ENCODE peak calls at places on chromosomes 6 and 20, in four cellular contexts. One of them, this sample, is unnamed.

GRCh38 chr6:25745836-25746235 is 8.7 kb upstream of the SLC17A4 start:
- DNase-seq in AG04450: no peak
- DNase-seq in astrocyte: no peak
- DNase-seq in cardiac fibroblast: no peak
- DNase-seq in this sample: no peak

GRCh38 chr20:19382371-19382770 is 169.9 kb downstream of the SLC24A3 start:
- DNase-seq in AG04450: no peak
- DNase-seq in astrocyte: no peak
- DNase-seq in cardiac fibroblast: no peak
- DNase-seq in this sample: no peak

GRCh38 chr20:62926229-62927127 is at the start of gene DIDO1:
- DNase-seq in AG04450: peak
- DNase-seq in astrocyte: peak
- DNase-seq in cardiac fibroblast: peak
- DNase-seq in this sample: peak

GRCh38 chr6:44451803-44452690 is 64.5 kb downstream of the CDC5L start:
- DNase-seq in AG04450: no peak
- DNase-seq in astrocyte: no peak
- DNase-seq in cardiac fibroblast: peak
- DNase-seq in this sample: peak

GRCh38 chr6:160430741-160431140 is 82.6 kb downstream of the SLC22A3 start:
- DNase-seq in AG04450: no peak
- DNase-seq in astrocyte: no peak
- DNase-seq in cardiac fibroblast: no peak
- DNase-seq in this sample: no peak

GRCh38 chr6:3671382-3671781 is 80.1 kb downstream of the PXDC1 start:
- DNase-seq in AG04450: no peak
- DNase-seq in astrocyte: no peak
- DNase-seq in cardiac fibroblast: no peak
- DNase-seq in this sample: no peak

GRCh38 chr6:11710221-11710836 is 68.3 kb downstream of the ADTRP start:
- DNase-seq in AG04450: no peak
- DNase-seq in astrocyte: no peak
- DNase-seq in cardiac fibroblast: no peak
- DNase-seq in this sample: no peak

GRCh38 chr6:158068893-158069799 is 87.5 kb downstream of the SYNJ2 start:
- DNase-seq in AG04450: no peak
- DNase-seq in astrocyte: peak
- DNase-seq in cardiac fibroblast: peak
- DNase-seq in this sample: peak

GRCh38 chr6:131980791-131981623 is 29.8 kb upstream of the CCN2 start:
- DNase-seq in AG04450: no peak
- DNase-seq in astrocyte: no peak
- DNase-seq in cardiac fibroblast: peak
- DNase-seq in this sample: peak

GRCh38 chr6:37615564-37616340 is 81.9 kb downstream of the MDGA1 start:
- DNase-seq in AG04450: no peak
- DNase-seq in astrocyte: peak
- DNase-seq in cardiac fibroblast: peak
- DNase-seq in this sample: no peak

GRCh38 chr6:6699741-6700367 is 111.3 kb downstream of the LY86 start:
- DNase-seq in AG04450: peak
- DNase-seq in astrocyte: peak
- DNase-seq in cardiac fibroblast: peak
- DNase-seq in this sample: peak

GRCh38 chr6:1535295-1535694 is 74.4 kb upstream of the FOXC1 start:
- DNase-seq in AG04450: no peak
- DNase-seq in astrocyte: peak
- DNase-seq in cardiac fibroblast: peak
- DNase-seq in this sample: peak

GRCh38 chr20:37223053-37223452 is 38.6 kb downstream of the GHRH start:
- DNase-seq in AG04450: peak
- DNase-seq in astrocyte: peak
- DNase-seq in cardiac fibroblast: peak
- DNase-seq in this sample: peak

GRCh38 chr6:69937402-69938131 is 71.2 kb downstream of the COL19A1 start:
- DNase-seq in AG04450: no peak
- DNase-seq in astrocyte: no peak
- DNase-seq in cardiac fibroblast: no peak
- DNase-seq in this sample: no peak

GRCh38 chr20:1287306-1287705 is 21.2 kb downstream of the SNPH start:
- DNase-seq in AG04450: no peak
- DNase-seq in astrocyte: no peak
- DNase-seq in cardiac fibroblast: no peak
- DNase-seq in this sample: no peak

GRCh38 chr6:116090251-116090650 is 10.4 kb upstream of the NT5DC1 start:
- DNase-seq in AG04450: no peak
- DNase-seq in astrocyte: no peak
- DNase-seq in cardiac fibroblast: no peak
- DNase-seq in this sample: no peak

GRCh38 chr6:52136934-52137467 is 49.2 kb upstream of the IL17A start:
- DNase-seq in AG04450: no peak
- DNase-seq in astrocyte: no peak
- DNase-seq in cardiac fibroblast: no peak
- DNase-seq in this sample: no peak

GRCh38 chr6:56387621-56388413 is 140.4 kb upstream of the COL21A1 start:
- DNase-seq in AG04450: no peak
- DNase-seq in astrocyte: no peak
- DNase-seq in cardiac fibroblast: no peak
- DNase-seq in this sample: peak

GRCh38 chr20:7610681-7611080 is 329.6 kb downstream of the HAO1 start:
- DNase-seq in AG04450: no peak
- DNase-seq in astrocyte: no peak
- DNase-seq in cardiac fibroblast: no peak
- DNase-seq in this sample: no peak

GRCh38 chr6:159833556-159833955 is 33.5 kb downstream of the PNLDC1 start:
- DNase-seq in AG04450: no peak
- DNase-seq in astrocyte: no peak
- DNase-seq in cardiac fibroblast: peak
- DNase-seq in this sample: peak

DNA sequence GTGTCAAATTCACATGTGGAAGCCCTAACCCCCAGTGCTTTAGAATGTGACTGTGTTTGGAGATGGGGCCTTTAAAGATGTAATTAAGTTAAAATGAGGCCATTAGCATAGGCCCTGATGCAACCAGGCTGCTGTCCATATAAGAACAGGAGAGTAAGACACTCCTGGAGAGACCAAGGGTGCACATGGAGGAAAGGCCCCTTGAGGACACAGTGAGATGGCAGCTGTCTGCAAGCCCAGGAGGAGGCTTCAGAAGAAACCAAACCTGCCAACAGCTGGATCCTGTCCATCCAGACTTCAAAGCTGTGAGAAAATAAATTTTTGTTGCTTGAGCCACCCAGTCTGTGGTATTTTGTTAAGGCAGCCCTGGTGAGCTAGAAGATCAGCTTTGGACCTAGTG is 16.8 kb upstream of the SNRPB2 start:
- DNase-seq in AG04450: no peak
- DNase-seq in astrocyte: no peak
- DNase-seq in cardiac fibroblast: no peak
- DNase-seq in this sample: no peak
- TF ChIP-seq CTCF in AG04450: no peak
- TF ChIP-seq CTCF in astrocyte: no peak
- TF ChIP-seq CTCF in cardiac fibroblast: no peak
- TF ChIP-seq CTCF in this sample: no peak

DNA sequence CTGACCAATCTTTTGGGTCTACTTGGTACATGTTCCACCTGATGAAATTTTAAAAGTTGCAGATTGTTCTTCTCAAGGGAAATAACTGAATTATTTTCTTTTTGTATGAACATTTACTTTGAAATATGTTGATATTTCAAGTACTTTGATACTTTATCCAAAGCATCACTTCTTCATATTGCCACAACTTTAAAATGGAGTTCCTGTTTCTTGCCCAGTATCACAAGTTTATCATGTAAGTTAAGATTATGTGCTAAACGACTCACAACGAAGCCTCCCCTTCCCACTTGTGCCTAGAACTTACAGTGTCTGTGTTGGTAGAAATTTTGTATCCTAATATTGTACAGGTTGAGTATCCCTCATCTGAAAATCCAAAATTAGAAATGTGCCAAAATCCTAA is 108.4 kb downstream of the ARID1B start:
- DNase-seq in AG04450: no peak
- DNase-seq in astrocyte: no peak
- DNase-seq in cardiac fibroblast: no peak
- DNase-seq in this sample: no peak
- H3K4me3 ChIP-seq in AG04450: no peak
- H3K4me3 ChIP-seq in astrocyte: no peak
- H3K4me3 ChIP-seq in cardiac fibroblast: no peak
- H3K4me3 ChIP-seq in this sample: no peak

GRCh38 chr20:48669946-48670630 is 157.7 kb downstream of the PREX1 start:
- DNase-seq in AG04450: no peak
- DNase-seq in astrocyte: no peak
- DNase-seq in cardiac fibroblast: no peak
- DNase-seq in this sample: no peak

GRCh38 chr20:48672324-48672723 is 155.5 kb downstream of the PREX1 start:
- DNase-seq in AG04450: no peak
- DNase-seq in astrocyte: no peak
- DNase-seq in cardiac fibroblast: no peak
- DNase-seq in this sample: no peak

GRCh38 chr20:48673485-48673884 is 154.3 kb downstream of the PREX1 start:
- DNase-seq in AG04450: no peak
- DNase-seq in astrocyte: no peak
- DNase-seq in cardiac fibroblast: no peak
- DNase-seq in this sample: no peak

GRCh38 chr20:48668451-48668946 is 159.3 kb downstream of the PREX1 start:
- DNase-seq in AG04450: no peak
- DNase-seq in astrocyte: no peak
- DNase-seq in cardiac fibroblast: peak
- DNase-seq in this sample: peak

DNA sequence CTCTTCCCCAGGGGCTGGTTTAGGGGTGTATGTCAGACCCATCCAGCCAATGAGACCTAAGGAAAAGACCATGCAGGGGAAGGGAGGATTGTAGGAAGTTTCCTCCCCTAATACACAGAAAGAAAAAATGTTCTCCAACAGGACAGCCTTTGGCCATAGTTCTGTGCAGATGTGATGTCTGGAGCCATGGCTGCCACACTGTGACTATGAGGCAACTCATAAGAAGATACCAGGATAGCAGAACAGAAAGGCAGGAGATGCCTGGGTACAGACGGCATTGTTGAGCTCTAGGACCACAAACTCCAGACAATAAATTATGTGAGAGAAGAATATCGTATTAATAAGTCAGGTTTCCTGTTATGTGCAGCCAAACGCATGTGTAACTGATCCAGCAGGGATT is 156.7 kb downstream of the PREX1 start:
- DNase-seq in AG04450: no peak
- DNase-seq in astrocyte: no peak
- DNase-seq in cardiac fibroblast: no peak
- DNase-seq in this sample: no peak
- TF ChIP-seq CTCF in AG04450: no peak
- TF ChIP-seq CTCF in astrocyte: no peak
- TF ChIP-seq CTCF in cardiac fibroblast: no peak
- TF ChIP-seq CTCF in this sample: no peak

DNA sequence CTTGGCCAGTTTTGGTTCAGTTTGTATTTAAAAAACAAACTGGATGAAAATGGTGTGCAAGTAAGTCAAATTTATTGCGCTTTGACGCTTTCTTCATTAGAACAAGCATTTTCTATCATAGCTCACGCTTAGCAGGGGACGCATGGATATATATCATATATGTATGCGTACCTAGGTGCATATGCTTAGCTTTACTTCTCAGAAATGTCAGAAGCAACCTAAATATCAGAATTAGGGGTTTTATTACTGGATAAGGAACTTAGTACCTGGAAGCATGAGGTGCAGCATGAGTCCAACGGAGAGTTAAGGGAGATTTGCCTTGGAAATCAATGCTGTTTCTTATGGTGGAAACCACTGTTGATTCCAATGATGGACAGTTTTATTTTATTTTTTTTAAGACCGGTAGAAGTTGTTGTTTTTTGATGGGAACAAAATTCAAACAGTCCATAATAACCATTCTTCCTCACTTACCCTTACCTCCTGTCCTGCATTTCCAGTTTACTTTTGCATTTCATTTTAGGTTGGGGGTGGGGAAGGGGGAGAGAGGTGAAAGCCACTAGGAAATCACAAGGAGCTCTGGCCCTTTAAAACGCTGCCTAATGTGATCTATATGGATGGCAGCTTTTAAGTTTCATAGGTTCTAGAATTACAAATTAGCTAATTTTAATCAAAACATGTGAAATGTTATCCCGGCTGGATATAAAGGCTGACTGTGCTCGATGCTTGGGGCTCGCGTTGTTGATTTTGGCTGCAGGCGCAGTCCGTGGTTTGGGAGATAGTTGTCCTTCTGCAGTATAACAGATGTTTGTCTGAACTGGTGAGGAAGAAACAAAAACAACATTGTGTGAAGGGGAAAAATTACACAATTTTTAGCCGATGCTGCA is 2.1 kb downstream of the SOBP start:
- DNase-seq in AG04450: no peak
- DNase-seq in astrocyte: peak
- DNase-seq in cardiac fibroblast: peak
- DNase-seq in this sample: peak
- H3K4me3 ChIP-seq in AG04450: peak
- H3K4me3 ChIP-seq in astrocyte: peak
- H3K4me3 ChIP-seq in cardiac fibroblast: peak
- H3K4me3 ChIP-seq in this sample: peak

GRCh38 chr6:168116446-168116974 is 37.5 kb upstream of the FRMD1 start:
- DNase-seq in AG04450: no peak
- DNase-seq in astrocyte: no peak
- DNase-seq in cardiac fibroblast: no peak
- DNase-seq in this sample: no peak

GRCh38 chr6:168116975-168117899 is 38.2 kb upstream of the FRMD1 start:
- DNase-seq in AG04450: no peak
- DNase-seq in astrocyte: no peak
- DNase-seq in cardiac fibroblast: no peak
- DNase-seq in this sample: no peak

GRCh38 chr6:168119539-168119938 is 40.5 kb upstream of the FRMD1 start:
- DNase-seq in AG04450: no peak
- DNase-seq in astrocyte: no peak
- DNase-seq in cardiac fibroblast: no peak
- DNase-seq in this sample: no peak

GRCh38 chr6:168118935-168119334 is 39.9 kb upstream of the FRMD1 start:
- DNase-seq in AG04450: no peak
- DNase-seq in astrocyte: no peak
- DNase-seq in cardiac fibroblast: no peak
- DNase-seq in this sample: no peak

DNA sequence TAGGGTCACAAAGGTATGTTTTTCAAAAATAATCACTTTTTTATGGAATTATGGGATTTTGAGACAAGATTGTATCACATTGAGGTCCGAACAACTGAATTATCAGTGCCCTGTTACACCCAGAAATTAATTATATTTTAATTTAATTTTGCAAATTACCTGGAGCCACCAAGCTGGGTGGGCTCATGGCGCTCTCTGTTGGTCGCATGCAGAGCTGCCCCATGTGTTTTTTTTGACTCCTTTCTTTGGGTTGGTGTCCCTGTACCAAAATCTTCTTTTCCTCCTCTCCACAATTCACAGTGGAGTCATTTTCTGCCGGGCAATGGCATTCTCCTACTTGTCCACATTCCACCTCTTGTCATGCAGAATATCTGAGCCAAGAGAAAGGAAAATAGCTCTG is 38.9 kb upstream of the FRMD1 start:
- DNase-seq in AG04450: no peak
- DNase-seq in astrocyte: no peak
- DNase-seq in cardiac fibroblast: no peak
- DNase-seq in this sample: no peak
- TF ChIP-seq CTCF in AG04450: peak
- TF ChIP-seq CTCF in astrocyte: peak
- TF ChIP-seq CTCF in cardiac fibroblast: peak
- TF ChIP-seq CTCF in this sample: peak

This sample was measured in fibroblast of the aortic adventitia.